ENCODE peak calls at places on chromosomes 3 and 15, in six cellular contexts. B is GM12878, E is HepG2, U is K562, G is HCT116, T is H1. O is an unnamed sample.
A peak's percentile ranks its signal among the peaks of the same experiment; 100 is the strongest.

GRCh38 chr3:70621451-70621850 is 309.0 kb upstream of the MDFIC2 start:
- DNase-seq in U (no peak), G (no peak), B (no peak), T (no peak), E (no peak), O (no peak)

GRCh38 chr15:48802257-48802656 is 8.6 kb downstream of the CEP152 start:
- DNase-seq in E (no peak), T (no peak), U (no peak), G (no peak), B (no peak), O (no peak)

GRCh38 chr3:86254480-86254879 is 736.5 kb downstream of the VGLL3 start:
- DNase-seq in B (no peak), U (no peak), E (no peak), T (no peak), G (no peak), O (no peak)

GRCh38 chr3:35659808-35660207 is 20.5 kb downstream of the ARPP21 start:
- DNase-seq in E (peak; percentile 2), B (no peak), G (no peak), U (no peak), T (no peak), O (no peak)

GRCh38 chr3:48466386-48467109 is 20.0 kb downstream of the ATRIP start:
- DNase-seq in U (no peak), E (no peak), G (no peak), B (no peak), T (no peak), O (no peak)

GRCh38 chr3:154089416-154090115 is 31.6 kb upstream of the ARHGEF26 start:
- DNase-seq in G (no peak), B (no peak), T (no peak), U (no peak), E (no peak), O (no peak)

GRCh38 chr15:73240864-73241499 is 127.8 kb downstream of the HCN4 start:
- DNase-seq in U (peak; percentile 62), T (peak; percentile 89), E (peak; percentile 59), G (peak; percentile 61), B (peak; percentile 28), O (peak; percentile 68)

GRCh38 chr15:64024172-64025050 is 21.9 kb downstream of the DAPK2 start:
- DNase-seq in G (no peak), B (no peak), E (no peak), T (no peak), U (no peak), O (no peak)

GRCh38 chr3:55118453-55118852 is 190.6 kb upstream of the LRTM1 start:
- DNase-seq in G (no peak), T (no peak), E (no peak), U (no peak), B (no peak), O (no peak)

GRCh38 chr15:68674975-68675374 is 96.2 kb downstream of the CORO2B start:
- DNase-seq in G (no peak), E (no peak), B (peak; percentile 4), T (no peak), U (no peak), O (no peak)

DNA sequence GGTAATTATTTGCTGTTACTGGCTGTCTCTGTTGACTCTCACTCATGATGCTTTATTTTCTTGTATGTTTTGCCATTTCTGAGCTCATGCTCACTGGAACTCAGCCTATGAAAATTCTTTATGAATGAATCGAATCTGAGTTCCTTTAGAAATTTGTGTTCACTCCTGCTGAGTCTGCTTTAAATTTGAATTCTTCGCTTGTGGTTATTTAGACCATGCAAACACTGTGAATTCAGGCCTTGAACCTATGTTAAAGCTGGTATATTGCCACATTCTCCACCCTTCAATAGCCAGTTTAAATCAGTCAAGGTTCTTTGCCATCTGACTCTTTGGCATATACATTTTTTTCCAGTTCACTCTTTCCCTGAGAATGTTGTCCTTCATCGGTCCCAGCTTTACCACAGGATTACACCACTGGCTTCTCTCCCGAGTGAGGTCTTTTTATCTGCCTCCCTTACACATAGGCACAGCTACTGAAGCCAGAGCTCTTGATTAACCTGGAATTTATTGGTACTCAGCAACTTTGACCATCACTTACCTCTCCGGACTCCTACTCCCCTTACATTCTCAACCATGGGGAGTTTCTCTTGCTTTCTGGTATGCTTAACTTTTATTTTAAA is 400.6 kb downstream of the VPS13C start:
- DNase-seq in E (no peak), G (no peak), U (no peak), B (no peak), T (no peak), O (no peak)
- H3K9ac ChIP-seq in E (no peak overlapping the region), G (no peak overlapping the region), U (no peak overlapping the region), B (no peak overlapping the region), T (no peak overlapping the region), O (no peak overlapping the region)

DNA sequence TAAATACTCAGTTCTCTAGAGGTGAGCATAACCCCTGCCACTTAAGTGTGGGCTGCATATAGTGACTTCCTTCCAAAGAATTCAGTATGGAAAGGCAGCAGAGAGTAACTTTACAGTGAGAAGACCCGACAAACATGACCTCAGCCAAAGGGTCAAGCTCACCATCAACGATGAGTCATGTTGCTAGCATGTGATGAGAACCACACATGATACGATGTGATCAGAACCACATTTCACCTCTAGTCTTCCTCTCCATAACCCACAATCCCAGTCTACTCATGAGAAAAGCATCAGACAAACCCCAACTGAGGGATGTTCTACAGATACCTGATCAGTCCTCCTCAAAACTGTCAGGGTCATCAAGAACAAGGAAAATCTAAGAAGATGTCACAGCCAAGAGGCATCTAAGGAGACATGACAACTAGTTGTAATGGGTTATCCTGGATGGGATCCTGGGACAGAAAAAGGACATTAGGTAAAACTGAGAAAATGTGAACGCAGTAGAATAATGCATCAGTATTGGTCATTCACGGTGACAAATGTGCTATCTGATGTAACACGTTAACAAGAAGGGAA is 28.2 kb downstream of the SEC61A1 start:
- DNase-seq in B (no peak), G (no peak), T (no peak), U (peak; percentile 52), E (peak; percentile 62), O (no peak)
- H3K4me1 ChIP-seq in B (peaks cover 4% of the 10 kb centered on the region), G (peaks cover 20% of the 10 kb centered on the region), T (peaks cover 18% of the 10 kb centered on the region), U (peaks cover 56% of the 10 kb centered on the region), E (peaks cover 10% of the 10 kb centered on the region), O (peaks cover 18% of the 10 kb centered on the region)

GRCh38 chr15:81410318-81410753 is 36.3 kb upstream of the TMC3 start:
- DNase-seq in U (no peak), B (no peak), G (peak; percentile 56), E (peak; percentile 20), T (peak; percentile 62), O (peak; percentile 83)

GRCh38 chr15:81411969-81412633 is 38.1 kb upstream of the TMC3 start:
- DNase-seq in U (no peak), B (no peak), E (no peak), T (no peak), G (no peak), O (no peak)

GRCh38 chr15:81411056-81411455 is 37.0 kb upstream of the TMC3 start:
- DNase-seq in G (no peak), U (no peak), B (no peak), E (no peak), T (no peak), O (no peak)

GRCh38 chr15:81407151-81407550 is 33.1 kb upstream of the TMC3 start:
- DNase-seq in U (no peak), B (no peak), G (no peak), E (no peak), T (no peak), O (no peak)

GRCh38 chr15:81407679-81408078 is 33.7 kb upstream of the TMC3 start:
- DNase-seq in E (no peak), B (no peak), U (no peak), T (no peak), G (no peak), O (no peak)
- TF ChIP-seq ZNF274 in E (no peak), B (no peak), U (no peak), T (no peak), G (no peak), O (no peak)

GRCh38 chr3:110495201-110495927 is 576.3 kb upstream of the NECTIN3 start:
- DNase-seq in E (no peak), G (no peak), T (no peak), U (no peak), B (no peak), O (no peak)
- H3K9ac ChIP-seq in E (no peak overlapping the region), G (no peak overlapping the region), T (no peak overlapping the region), U (no peak overlapping the region), B (no peak overlapping the region), O (no peak overlapping the region)

DNA sequence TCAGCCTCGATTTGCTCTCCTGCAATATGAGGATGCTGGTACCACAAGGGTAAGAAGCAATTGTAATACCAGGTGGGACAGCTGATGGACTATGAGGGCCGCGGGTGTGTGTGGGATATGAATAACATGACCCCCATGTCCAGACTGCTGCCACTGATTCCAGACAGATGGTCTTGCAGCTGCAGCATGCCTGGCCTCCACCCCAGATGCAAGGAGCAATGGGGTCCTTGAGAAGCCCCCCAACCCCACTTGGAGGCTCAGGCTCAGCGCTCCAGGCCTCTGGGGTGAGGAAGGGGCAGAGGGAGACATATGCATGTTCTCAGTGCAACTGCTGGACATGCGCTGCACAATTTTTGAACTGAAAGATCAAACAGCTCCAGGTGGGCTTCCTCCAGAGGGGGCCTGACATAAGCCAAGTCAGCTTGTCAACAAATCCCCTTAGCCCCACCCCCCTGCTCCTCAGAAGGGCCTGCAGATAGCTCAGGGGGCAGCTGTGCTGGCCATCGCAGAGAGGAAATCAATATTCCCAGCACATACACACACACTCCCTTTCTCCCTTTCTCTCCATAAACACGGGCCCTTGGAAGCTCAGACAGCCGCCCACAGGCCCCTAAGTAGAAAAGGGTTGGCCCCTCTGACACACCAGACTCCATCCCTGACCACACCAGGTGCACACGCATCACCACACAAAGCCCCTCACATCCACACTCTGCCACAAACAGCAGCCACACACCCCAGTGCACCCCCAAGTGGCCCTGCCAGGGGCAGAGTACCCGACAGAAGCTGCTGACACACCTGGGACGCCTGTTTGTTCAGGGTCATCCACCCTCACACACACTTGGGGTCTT is 107.0 kb downstream of the IQSEC1 start:
- DNase-seq in U (no peak), G (no peak), T (no peak), E (no peak), B (no peak), O (no peak)
- H3K4me1 ChIP-seq in U (peaks cover 55% of the 10 kb centered on the region), G (peaks cover 13% of the 10 kb centered on the region), T (peaks cover 24% of the 10 kb centered on the region), E (peaks cover 85% of the 10 kb centered on the region), B (peaks cover 35% of the 10 kb centered on the region), O (peaks cover 16% of the 10 kb centered on the region)

DNA sequence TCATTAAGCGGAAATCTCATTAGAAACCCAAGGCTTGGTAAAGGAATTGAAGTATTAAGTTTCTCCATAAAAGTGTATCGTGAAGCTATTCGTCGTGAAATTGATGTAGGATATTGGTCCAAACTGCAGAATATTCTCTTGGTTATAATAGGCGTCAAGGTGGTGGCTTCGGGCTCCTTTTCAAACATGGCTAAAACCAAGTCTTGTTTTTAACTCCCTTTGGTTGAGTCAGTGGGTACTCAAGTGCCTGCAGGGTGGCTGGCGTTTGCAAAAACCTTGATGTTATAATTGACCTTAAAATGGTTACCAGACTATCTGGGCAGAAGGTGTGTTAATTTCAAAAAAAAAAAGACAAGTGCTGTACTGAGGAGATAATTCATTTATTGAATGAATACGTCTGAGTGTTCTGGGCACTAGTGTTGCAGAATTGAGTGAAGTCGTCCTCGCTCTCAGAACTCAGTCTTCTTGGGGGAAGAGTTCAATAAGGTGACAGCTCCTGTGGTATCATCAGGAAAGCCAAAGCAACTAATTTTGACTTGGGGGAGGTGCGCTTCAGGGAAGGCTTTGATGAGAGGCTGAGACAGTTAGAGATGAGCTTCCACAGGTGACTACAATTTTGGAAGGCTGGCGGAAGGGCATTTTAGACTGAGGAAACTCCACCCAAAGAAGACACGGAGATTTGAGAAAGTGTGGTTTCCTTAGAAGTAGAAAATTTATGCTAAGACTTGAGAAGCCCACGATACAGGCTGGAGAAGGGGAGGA is 1.6 kb downstream of the UBE2Q2 start:
- DNase-seq in E (no peak), B (no peak), G (no peak), T (no peak), U (no peak), O (no peak)
- TF ChIP-seq ZNF274 in E (no peak), B (no peak), G (no peak), T (no peak), U (no peak), O (no peak)

O was measured in NT2/D1.